ENCODE peak calls at places on chromosomes 2 and 18, in seven cellular contexts. J is fibroblast of the aortic adventitia, A is amniotic stem cell, S is caudate nucleus, O is HTR-8/SVneo, G is MG63, D is endodermal cell. R is an unnamed sample.

GRCh38 chr2:231069379-231070054 is 12.8 kb downstream of the PSMD1 start:
- DNase-seq in O (no peak), S (no peak), A (no peak), G (no peak), D (no peak), J (peak; percentile 78), R (no peak)

GRCh38 chr2:165015052-165015642 is 59.8 kb upstream of the SLC38A11 start:
- DNase-seq in A (peak; percentile 73), O (peak; percentile 37), G (peak; percentile 56), J (peak; percentile 77), D (peak; percentile 91), S (no peak), R (no peak)

GRCh38 chr2:161041356-161041755 is 118.9 kb upstream of the TANK start:
- DNase-seq in J (peak; percentile 23), S (no peak), G (no peak), D (no peak), A (no peak), O (no peak), R (no peak)

GRCh38 chr2:27871805-27872204 is 18.4 kb downstream of the RBKS start:
- DNase-seq in G (no peak), O (no peak), S (no peak), J (no peak), A (no peak), D (no peak), R (no peak)

GRCh38 chr18:8167036-8167435 is 442.2 kb upstream of the RAB12 start:
- DNase-seq in J (no peak), G (no peak), O (no peak), A (no peak), D (no peak), S (no peak), R (no peak)

GRCh38 chr2:62662548-62662947 is 43.0 kb upstream of the EHBP1 start:
- DNase-seq in D (no peak), A (no peak), J (peak; percentile 77), O (no peak), S (no peak), G (no peak), R (no peak)

GRCh38 chr2:228938629-228939028 is 332.5 kb downstream of the PID1 start:
- DNase-seq in S (no peak), O (no peak), J (peak; percentile 20), A (no peak), D (no peak), G (no peak), R (no peak)

GRCh38 chr2:114083717-114084387 is 194.0 kb downstream of the ACTR3 start:
- DNase-seq in J (no peak), D (no peak), G (no peak), S (no peak), O (no peak), A (no peak), R (no peak)

GRCh38 chr2:237577458-237577857 is 11.1 kb downstream of the PRLH start:
- DNase-seq in O (no peak), D (no peak), J (no peak), A (no peak), G (no peak), S (no peak), R (no peak)

GRCh38 chr2:152729844-152730243 is 11.4 kb downstream of the ARL6IP6 start:
- DNase-seq in O (no peak), D (no peak), J (no peak), S (no peak), A (no peak), G (no peak), R (no peak)

GRCh38 chr2:240759454-240759853 is 60.6 kb downstream of the KIF1A start:
- DNase-seq in J (no peak), O (peak; percentile 57), A (no peak), D (no peak), S (no peak), G (no peak), R (no peak)

GRCh38 chr2:101958071-101958470 is 33.7 kb upstream of the IL1R2 start:
- DNase-seq in D (no peak), S (no peak), O (no peak), A (no peak), G (no peak), J (peak; percentile 51), R (no peak)

GRCh38 chr2:30491225-30491624 is 44.2 kb downstream of the LCLAT1 start:
- DNase-seq in J (no peak), S (no peak), G (no peak), O (no peak), D (no peak), A (no peak), R (no peak)

GRCh38 chr2:270861-271260 is 6.1 kb downstream of the ACP1 start:
- DNase-seq in D (no peak), S (no peak), J (no peak), O (no peak), G (no peak), A (no peak), R (no peak)

GRCh38 chr18:75475228-75475627 is 47.7 kb upstream of the SMIM21 start:
- DNase-seq in D (no peak), G (no peak), O (no peak), S (no peak), A (peak; percentile 53), J (peak; percentile 93), R (no peak)

R was measured in anterior cingulate cortex.